ENCODE peak calls at places on chromosome 19, in five cellular contexts. A is kidney epithelial cell, W is tibial artery, R is DND-41, Q is astrocyte of the cerebellum. B is an unnamed sample.

GRCh38 chr19:16386619-16387240 is 62.1 kb downstream of the KLF2 start:
- DNase-seq in Q (peak), W (no peak), R (peak), A (peak), B (no peak)

GRCh38 chr19:41991025-41991424 is 3.0 kb downstream of the ATP1A3 start:
- DNase-seq in W (no peak), A (no peak), R (no peak), Q (no peak), B (no peak)

GRCh38 chr19:18852634-18853033 is 20.9 kb downstream of the UPF1 start:
- DNase-seq in W (no peak), R (no peak), A (no peak), Q (no peak), B (no peak)

GRCh38 chr19:18464646-18465045 is 26.7 kb upstream of the ISYNA1 start:
- DNase-seq in R (no peak), W (peak), A (no peak), Q (peak), B (no peak)

GRCh38 chr19:10450853-10451609 is 30.7 kb downstream of the PDE4A start:
- DNase-seq in W (no peak), R (peak), Q (no peak), A (no peak), B (no peak)

GRCh38 chr19:9989504-9989903 is 20.8 kb downstream of the COL5A3 start:
- DNase-seq in A (no peak), R (no peak), W (no peak), Q (no peak), B (no peak)

GRCh38 chr19:16111909-16112752 is 442 bp downstream of the RAB8A start:
- DNase-seq in A (no peak), W (no peak), Q (no peak), R (no peak), B (no peak)

GRCh38 chr19:7704280-7705060 is 2.5 kb upstream of the FCER2 start:
- DNase-seq in W (no peak), R (no peak), A (no peak), Q (no peak), B (no peak)

GRCh38 chr19:37983153-37983552 is 76.1 kb downstream of the SIPA1L3 start:
- DNase-seq in A (no peak), R (no peak), Q (no peak), W (peak), B (no peak)

GRCh38 chr19:55304279-55304978 is 20.6 kb downstream of the BRSK1 start:
- DNase-seq in R (peak), W (no peak), Q (no peak), A (no peak), B (no peak)

GRCh38 chr19:49889687-49890348 is 6.9 kb downstream of the IL4I1 start:
- DNase-seq in W (peak), Q (peak), A (no peak), R (no peak), B (no peak)

GRCh38 chr19:54248016-54248601 is 5.5 kb upstream of the LILRA6 start:
- DNase-seq in W (peak), Q (no peak), A (no peak), R (no peak), B (no peak)

GRCh38 chr19:38448225-38448624 is 14.7 kb downstream of the RYR1 start:
- DNase-seq in R (no peak), W (no peak), Q (no peak), A (no peak), B (no peak)

GRCh38 chr19:37817180-37817911 is 38.0 kb upstream of the ZNF573 start:
- DNase-seq in Q (no peak), W (peak), R (no peak), A (no peak), B (no peak)

GRCh38 chr19:43784251-43784980 is 3.6 kb upstream of the KCNN4 start:
- DNase-seq in A (peak), R (peak), Q (peak), W (peak), B (peak)

GRCh38 chr19:11465605-11466004 is 15.2 kb downstream of the ELAVL3 start:
- DNase-seq in A (no peak), R (no peak), Q (no peak), W (no peak), B (no peak)

GRCh38 chr19:38036707-38037106 is 129.7 kb downstream of the SIPA1L3 start:
- DNase-seq in Q (no peak), R (no peak), A (no peak), W (no peak), B (no peak)

GRCh38 chr19:6066661-6067646 is 43.3 kb downstream of the RFX2 start:
- DNase-seq in A (peak), W (peak), R (no peak), Q (peak), B (peak)

GRCh38 chr19:43496960-43497359 is 7.6 kb downstream of the PHLDB3 start:
- DNase-seq in R (no peak), A (no peak), Q (no peak), W (no peak), B (no peak)

GRCh38 chr19:16497042-16497441 is 848 bp downstream of the C19orf44 start:
- DNase-seq in Q (no peak), A (no peak), W (no peak), R (no peak), B (no peak)

GRCh38 chr19:7349961-7350711 is 1.4 kb downstream of the ARHGEF18 start:
- DNase-seq in A (no peak), W (peak), R (peak), Q (no peak), B (no peak)

GRCh38 chr19:35446194-35446593 is 1.9 kb upstream of the FFAR2 start:
- DNase-seq in R (no peak), A (no peak), W (no peak), Q (no peak), B (no peak)

GRCh38 chr19:27966390-27966816 is 1246.5 kb downstream of the UQCRFS1 start:
- DNase-seq in R (no peak), Q (no peak), A (no peak), W (no peak), B (no peak)

GRCh38 chr19:20038358-20039202 is 725 bp downstream of the ZNF682 start:
- DNase-seq in R (peak), Q (peak), A (no peak), W (no peak), B (no peak)

GRCh38 chr19:19670070-19670551 is 1.5 kb downstream of the ZNF101 start:
- DNase-seq in W (no peak), Q (no peak), A (no peak), R (no peak), B (no peak)

GRCh38 chr19:35756373-35757230 is at the start of gene HSPB6:
- DNase-seq in R (no peak), W (peak), Q (peak), A (no peak), B (no peak)

GRCh38 chr19:35901854-35902661 is at the start of gene HCST:
- DNase-seq in A (no peak), Q (no peak), R (peak), W (no peak), B (no peak)

GRCh38 chr19:38676023-38676877 is 28.8 kb downstream of the ACTN4 start:
- DNase-seq in W (no peak), A (no peak), R (no peak), Q (no peak), B (no peak)

GRCh38 chr19:28737021-28737525 is 475.9 kb downstream of the UQCRFS1 start:
- DNase-seq in A (no peak), R (peak), W (no peak), Q (peak), B (no peak)

GRCh38 chr19:17279436-17279835 is 2.3 kb upstream of the ANKLE1 start:
- DNase-seq in A (no peak), R (no peak), Q (no peak), W (no peak), B (no peak)

GRCh38 chr19:19657397-19657783 is 6.1 kb downstream of the ATP13A1 start:
- DNase-seq in Q (no peak), A (no peak), R (no peak), W (no peak), B (no peak)

GRCh38 chr19:7454998-7455397 is 33.8 kb downstream of the PEX11G start:
- DNase-seq in Q (no peak), W (no peak), R (no peak), A (no peak), B (no peak)

GRCh38 chr19:48842744-48843162 is 6.5 kb upstream of the HSD17B14 start:
- DNase-seq in W (no peak), Q (no peak), R (peak), A (no peak), B (no peak)

GRCh38 chr19:39362682-39363657 is 20.7 kb downstream of the SAMD4B start:
- DNase-seq in R (no peak), W (peak), Q (no peak), A (peak), B (peak)

GRCh38 chr19:10061717-10062310 is 24.3 kb upstream of the SHFL start:
- DNase-seq in A (no peak), Q (no peak), W (no peak), R (peak), B (no peak)

GRCh38 chr19:46610413-46610775 is 9.3 kb downstream of the CALM3 start:
- DNase-seq in R (no peak), A (no peak), Q (no peak), W (peak), B (no peak)

GRCh38 chr19:6802336-6803035 is 30.0 kb downstream of the VAV1 start:
- DNase-seq in Q (no peak), R (peak), W (peak), A (no peak), B (no peak)

GRCh38 chr19:8611890-8612806 is 1.6 kb upstream of the ADAMTS10 start:
- DNase-seq in Q (peak), R (peak), W (peak), A (no peak), B (no peak)

GRCh38 chr19:5013761-5014160 is 44.8 kb downstream of the KDM4B start:
- DNase-seq in Q (no peak), A (no peak), R (no peak), W (no peak), B (no peak)
- H3K4me3 ChIP-seq in Q (no peak), A (no peak), R (no peak), W (no peak), B (no peak)

GRCh38 chr19:50893047-50893737 is 18.0 kb downstream of the KLK4 start:
- DNase-seq in W (no peak), R (no peak), Q (no peak), A (no peak), B (no peak)
- TF ChIP-seq CTCF in W (no peak), R (peak), Q (no peak), A (no peak), B (peak)

GRCh38 chr19:902093-902370 is 8.7 kb downstream of the RNU6-9 start:
- DNase-seq in W (no peak), A (no peak), R (no peak), Q (no peak), B (no peak)

GRCh38 chr19:904545-904944 is 8.5 kb downstream of the R3HDM4 start:
- DNase-seq in Q (no peak), W (no peak), A (no peak), R (no peak), B (no peak)

GRCh38 chr19:902446-903226 is 9.4 kb downstream of the RNU6-9 start:
- DNase-seq in Q (no peak), R (no peak), A (no peak), W (no peak), B (no peak)

GRCh38 chr19:901216-902092 is 8.2 kb downstream of the RNU6-9 start:
- DNase-seq in A (no peak), W (no peak), R (no peak), Q (no peak), B (no peak)

DNA sequence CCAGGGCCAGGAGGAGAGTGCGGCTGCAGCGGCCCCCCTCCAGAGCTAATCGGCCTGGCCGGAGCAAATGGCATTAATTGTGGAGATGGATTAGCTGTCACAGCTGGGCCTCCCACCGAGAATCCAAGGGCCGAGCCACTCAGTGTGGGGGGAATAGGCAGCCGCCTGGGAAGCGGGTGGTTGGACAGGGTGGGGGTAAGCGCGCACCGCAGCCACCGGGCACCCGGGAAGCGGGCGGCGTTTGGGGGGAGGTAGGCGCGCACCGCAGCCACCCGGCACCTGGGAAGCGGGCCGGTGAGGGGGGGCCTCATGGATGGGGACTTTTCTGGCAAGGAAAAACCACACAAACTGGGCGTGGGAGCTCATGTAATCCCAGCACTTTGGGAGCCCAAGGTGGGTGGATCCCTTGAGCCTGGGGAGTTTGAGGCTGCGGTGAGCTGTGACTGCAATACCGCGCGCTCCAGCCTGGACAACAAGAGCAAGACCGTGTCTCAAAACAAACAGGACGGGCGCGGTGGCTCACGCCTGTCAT is 9.7 kb downstream of the R3HDM4 start:
- DNase-seq in A (no peak), Q (peak), R (no peak), W (no peak), B (no peak)
- H3K4me3 ChIP-seq in A (no peak), Q (no peak), R (no peak), W (no peak), B (no peak)

GRCh38 chr19:31451686-31452325 is 102.6 kb upstream of the TSHZ3 start:
- DNase-seq in A (no peak), Q (no peak), W (no peak), R (no peak), B (no peak)

GRCh38 chr19:31445406-31445805 is 96.2 kb upstream of the TSHZ3 start:
- DNase-seq in W (no peak), Q (no peak), A (no peak), R (no peak), B (no peak)

GRCh38 chr19:31450696-31451095 is 101.5 kb upstream of the TSHZ3 start:
- DNase-seq in R (no peak), W (no peak), Q (no peak), A (no peak), B (no peak)

GRCh38 chr19:31448221-31448657 is 99.0 kb upstream of the TSHZ3 start:
- DNase-seq in Q (no peak), R (peak), W (no peak), A (peak), B (no peak)

GRCh38 chr19:31449379-31449778 is 100.1 kb upstream of the TSHZ3 start:
- DNase-seq in A (no peak), R (no peak), Q (no peak), W (no peak), B (no peak)
- TF ChIP-seq CTCF in A (no peak), R (no peak), Q (no peak), W (no peak), B (no peak)

DNA sequence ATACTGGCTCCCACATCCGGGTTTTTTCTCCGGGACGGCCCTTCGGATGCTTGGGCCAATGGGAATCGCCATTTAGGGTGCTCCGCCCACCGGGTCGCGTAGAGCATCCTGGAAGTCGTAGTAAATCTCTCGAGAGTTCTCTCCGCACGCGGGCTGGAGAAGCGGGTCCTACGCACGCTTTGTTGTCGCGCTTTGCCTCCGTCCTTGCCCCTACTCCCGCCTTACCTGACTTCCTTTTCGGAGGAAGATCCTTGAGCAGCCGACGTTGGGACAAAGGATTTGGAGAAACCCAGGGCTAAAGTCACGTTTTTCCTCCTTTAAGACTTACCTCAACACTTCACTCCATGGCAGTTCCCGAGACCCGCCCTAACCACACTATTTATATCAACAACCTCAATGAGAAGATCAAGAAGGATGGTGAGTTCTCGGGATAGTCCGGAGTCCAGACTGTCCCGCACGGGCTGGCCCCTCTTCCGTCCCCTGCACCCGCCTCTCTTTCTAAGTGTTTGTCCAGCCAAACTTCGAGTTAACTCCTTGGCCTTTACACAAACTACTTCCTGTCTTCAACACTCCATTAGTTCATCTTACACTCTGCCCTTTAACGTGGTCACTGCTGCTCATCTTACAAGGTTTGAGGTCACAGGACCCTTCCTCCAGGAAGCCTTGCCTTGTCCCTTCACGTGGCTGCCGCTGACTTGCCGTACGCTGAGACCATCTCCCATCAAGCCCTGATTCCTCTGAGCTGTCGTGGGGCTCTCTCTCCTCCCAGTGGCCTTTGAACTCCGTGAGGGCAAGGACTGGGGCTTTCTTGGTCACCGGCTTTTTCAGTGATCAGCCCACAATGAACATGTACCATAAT is at the start of gene SNRPA:
- DNase-seq in W (peak), A (peak), R (peak), Q (peak), B (peak)
- H3K4me3 ChIP-seq in W (peak), A (peak), R (peak), Q (peak), B (peak)

GRCh38 chr19:13849277-13849676 is 27.7 kb upstream of the NANOS3 start:
- DNase-seq in Q (no peak), R (no peak), W (peak), A (no peak), B (no peak)

GRCh38 chr19:13846533-13847032 is 30.4 kb upstream of the NANOS3 start:
- DNase-seq in R (peak), Q (peak), W (peak), A (peak), B (peak)

GRCh38 chr19:13847033-13847899 is 29.7 kb upstream of the NANOS3 start:
- DNase-seq in Q (peak), R (peak), W (peak), A (no peak), B (peak)

GRCh38 chr19:13848811-13849241 is 28.1 kb upstream of the NANOS3 start:
- DNase-seq in W (no peak), A (no peak), R (no peak), Q (no peak), B (no peak)

DNA sequence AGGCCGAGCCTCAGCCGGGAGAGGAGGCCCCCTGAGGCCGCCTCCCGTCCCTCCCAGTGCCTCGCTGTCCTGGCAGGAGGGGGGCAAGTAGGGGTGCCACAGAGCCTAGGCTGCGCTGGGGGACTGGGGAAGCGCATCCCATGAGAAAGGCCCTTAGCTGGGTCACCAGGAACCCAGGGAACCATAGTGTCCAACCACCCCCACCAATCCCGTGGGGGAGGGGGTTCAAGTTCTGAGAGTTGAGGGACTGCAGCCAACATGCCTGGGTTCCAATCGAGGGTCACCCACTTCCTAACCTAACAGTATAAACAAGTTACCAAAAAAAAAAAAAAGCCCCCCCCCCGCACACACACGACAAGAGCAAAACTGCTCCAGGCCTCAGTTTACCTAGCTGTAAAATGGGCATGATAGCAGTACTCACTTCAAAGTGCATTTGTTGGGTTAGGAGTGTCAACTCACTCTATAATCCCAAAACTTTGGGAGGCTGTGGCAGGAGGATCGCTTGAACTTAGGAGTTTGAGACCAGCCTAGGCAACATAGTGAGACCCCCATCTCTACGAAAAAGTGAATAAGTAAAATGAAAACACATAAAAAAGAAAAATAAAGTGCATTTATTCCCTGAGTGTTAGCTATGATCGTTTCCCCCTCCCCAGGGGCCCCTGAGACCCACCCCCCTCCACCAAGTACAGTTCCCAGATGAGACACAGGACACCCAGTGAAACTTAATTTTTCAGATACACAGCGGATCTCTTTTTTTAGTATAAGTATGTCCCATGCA is 28.8 kb upstream of the NANOS3 start:
- DNase-seq in W (no peak), A (no peak), R (no peak), Q (no peak), B (no peak)
- TF ChIP-seq CTCF in W (no peak), A (no peak), R (no peak), Q (no peak), B (no peak)